ENCODE peak calls at places on chromosomes 6 and 20, in eight cellular contexts. H, O, L, K, N, S, W and U are unnamed samples.

GRCh38 chr6:168469198-168469943 is 28.4 kb downstream of the SMOC2 start:
- DNase-seq in H (no peak), O (peak; percentile 78), L (no peak), K (no peak), N (no peak), S (no peak), W (no peak), U (no peak)

GRCh38 chr20:61919675-61920365 is 145.9 kb downstream of the TAF4 start:
- DNase-seq in H (no peak), O (no peak), L (no peak), K (no peak), N (no peak), S (peak; percentile 1), W (no peak), U (no peak)

GRCh38 chr6:160129886-160130615 is 8.4 kb downstream of the SLC22A1 start:
- DNase-seq in H (no peak), O (no peak), L (no peak), K (no peak), N (no peak), S (no peak), W (no peak), U (no peak)

GRCh38 chr6:7468382-7469081 is 72.9 kb upstream of the DSP start:
- DNase-seq in H (peak; percentile 4), O (peak; percentile 86), L (peak; percentile 23), K (no peak), N (no peak), S (no peak), W (peak; percentile 33), U (no peak)

GRCh38 chr6:42451146-42451594 is 556 bp downstream of the TRERF1 start:
- DNase-seq in H (no peak), O (no peak), L (peak; percentile 72), K (no peak), N (no peak), S (no peak), W (no peak), U (no peak)

GRCh38 chr20:15823718-15824117 is 749.5 kb downstream of the KIF16B start:
- DNase-seq in H (no peak), O (no peak), L (no peak), K (no peak), N (no peak), S (no peak), W (no peak), U (no peak)

GRCh38 chr6:71250050-71250689 is 38.4 kb upstream of the OGFRL1 start:
- DNase-seq in H (peak; percentile 63), O (no peak), L (peak; percentile 77), K (no peak), N (no peak), S (no peak), W (peak; percentile 66), U (peak; percentile 67)

GRCh38 chr6:104321301-104321700 is 538.4 kb downstream of the HACE1 start:
- DNase-seq in H (no peak), O (no peak), L (no peak), K (no peak), N (no peak), S (no peak), W (no peak), U (no peak)

GRCh38 chr6:56387621-56388413 is 140.4 kb upstream of the COL21A1 start:
- DNase-seq in H (no peak), O (peak; percentile 58), L (no peak), K (no peak), N (no peak), S (no peak), W (no peak), U (no peak)

GRCh38 chr6:31901415-31901952 is 402 bp downstream of the ZBTB12 start:
- DNase-seq in H (no peak), O (peak; percentile 64), L (peak; percentile 30), K (peak; percentile 72), N (no peak), S (peak; percentile 90), W (no peak), U (no peak)

GRCh38 chr20:61901421-61902212 is 164.1 kb downstream of the TAF4 start:
- DNase-seq in H (peak; percentile 4), O (no peak), L (no peak), K (no peak), N (no peak), S (peak; percentile 33), W (no peak), U (no peak)

GRCh38 chr6:161434921-161435411 is 161.1 kb upstream of the AGPAT4 start:
- DNase-seq in H (peak; percentile 96), O (no peak), L (peak; percentile 95), K (no peak), N (no peak), S (no peak), W (peak; percentile 98), U (peak; percentile 99)

GRCh38 chr6:64479134-64479533 is 843.5 kb downstream of the PHF3 start:
- DNase-seq in H (no peak), O (no peak), L (no peak), K (no peak), N (no peak), S (no peak), W (no peak), U (no peak)

GRCh38 chr20:46545077-46545826 is 5.2 kb downstream of the OCSTAMP start:
- DNase-seq in H (no peak), O (no peak), L (peak; percentile 75), K (no peak), N (no peak), S (no peak), W (peak; percentile 14), U (no peak)

GRCh38 chr6:111566222-111566717 is 39.4 kb downstream of the TRAF3IP2 start:
- DNase-seq in H (no peak), O (no peak), L (no peak), K (no peak), N (no peak), S (no peak), W (no peak), U (no peak)

GRCh38 chr6:167020211-167020610 is 21.0 kb downstream of the CEP43 start:
- DNase-seq in H (no peak), O (no peak), L (no peak), K (no peak), N (no peak), S (no peak), W (no peak), U (no peak)

GRCh38 chr20:35165221-35166185 is 6.4 kb upstream of the PROCR start:
- DNase-seq in H (no peak), O (no peak), L (no peak), K (no peak), N (no peak), S (no peak), W (no peak), U (no peak)

GRCh38 chr6:317452-318144 is 25.3 kb downstream of the DUSP22 start:
- DNase-seq in H (no peak), O (no peak), L (no peak), K (no peak), N (no peak), S (no peak), W (no peak), U (no peak)

GRCh38 chr20:24646331-24646730 is 176.9 kb downstream of the SYNDIG1 start:
- DNase-seq in H (no peak), O (no peak), L (no peak), K (no peak), N (no peak), S (no peak), W (no peak), U (no peak)

GRCh38 chr6:13463941-13464340 is 23.5 kb downstream of the GFOD1 start:
- DNase-seq in H (no peak), O (no peak), L (peak; percentile 62), K (no peak), N (no peak), S (no peak), W (no peak), U (no peak)

GRCh38 chr6:51531623-51532022 is 555.8 kb downstream of the PKHD1 start:
- DNase-seq in H (no peak), O (no peak), L (no peak), K (no peak), N (no peak), S (no peak), W (no peak), U (no peak)

GRCh38 chr6:4302524-4302923 is 167.1 kb upstream of the ECI2 start:
- DNase-seq in H (no peak), O (no peak), L (no peak), K (no peak), N (no peak), S (no peak), W (no peak), U (no peak)

GRCh38 chr6:4301871-4302270 is 166.5 kb upstream of the ECI2 start:
- DNase-seq in H (no peak), O (no peak), L (no peak), K (no peak), N (no peak), S (no peak), W (no peak), U (no peak)

GRCh38 chr6:4305056-4305455 is 169.7 kb upstream of the ECI2 start:
- DNase-seq in H (no peak), O (no peak), L (no peak), K (no peak), N (no peak), S (no peak), W (no peak), U (no peak)

GRCh38 chr6:4300917-4301316 is 165.5 kb upstream of the ECI2 start:
- DNase-seq in H (no peak), O (no peak), L (no peak), K (no peak), N (no peak), S (no peak), W (no peak), U (no peak)

DNA sequence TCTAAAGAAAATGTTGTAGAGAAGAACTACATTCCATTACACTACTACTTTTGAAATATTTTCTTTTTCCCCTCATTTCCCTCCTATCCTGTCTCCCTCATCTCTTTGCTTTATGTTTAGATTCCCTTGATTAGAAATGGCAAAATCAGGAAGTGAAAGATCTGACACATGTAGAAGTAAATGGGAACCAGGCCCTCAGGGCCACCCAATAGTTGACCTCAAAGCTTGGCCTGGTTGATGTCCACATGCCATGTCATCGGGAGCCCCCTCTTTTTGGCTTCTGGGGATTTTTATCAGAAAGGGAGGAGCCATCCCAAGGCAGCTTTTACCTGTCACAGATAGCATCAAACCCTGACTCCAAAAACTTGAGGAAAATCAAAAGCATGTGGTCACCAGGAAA is 168.3 kb upstream of the ECI2 start:
- DNase-seq in H (no peak), O (no peak), L (no peak), K (no peak), N (no peak), S (no peak), W (no peak), U (no peak)
- H3K4me3 ChIP-seq in H (no peak overlapping the region), O (no peak overlapping the region), L (no peak overlapping the region), K (no peak overlapping the region), N (no peak overlapping the region), S (no peak overlapping the region), W (no peak overlapping the region), U (no peak overlapping the region)

GRCh38 chr6:134373282-134373922 is 55.5 kb upstream of the SGK1 start:
- DNase-seq in H (peak; percentile 57), O (peak; percentile 63), L (peak; percentile 94), K (peak; percentile 35), N (no peak), S (no peak), W (peak; percentile 73), U (peak; percentile 27)
- H3K4me3 ChIP-seq in H (no peak overlapping the region), O (peak overlapping the region; percentile 28), L (no peak overlapping the region), K (no peak overlapping the region), N (no peak overlapping the region), S (no peak overlapping the region), W (no peak overlapping the region), U (no peak overlapping the region)

GRCh38 chr6:116373300-116373699 is 2.6 kb downstream of the DSE start:
- DNase-seq in H (no peak), O (no peak), L (no peak), K (no peak), N (no peak), S (no peak), W (no peak), U (no peak)
- H3K4me3 ChIP-seq in H (no peak overlapping the region), O (peak overlapping the region; percentile 89), L (no peak overlapping the region), K (no peak overlapping the region), N (no peak overlapping the region), S (no peak overlapping the region), W (no peak overlapping the region), U (no peak overlapping the region)

GRCh38 chr20:31718952-31719643 is 3.6 kb downstream of the BCL2L1 start:
- DNase-seq in H (no peak), O (no peak), L (no peak), K (peak; percentile 54), N (no peak), S (no peak), W (no peak), U (no peak)
- H3K4me3 ChIP-seq in H (no peak overlapping the region), O (peak overlapping the region; percentile 88), L (peak overlapping the region; percentile 92), K (no peak overlapping the region), N (peak overlapping the region; percentile 73), S (peak overlapping the region; percentile 95), W (no peak overlapping the region), U (peak overlapping the region; percentile 73)